ENCODE peak calls at places on chromosome 13, in four cellular contexts. One of them, this sample, is unnamed.

GRCh38 chr13:64716936-64717335 is 2513.2 kb downstream of the PCDH9 start:
- DNase-seq in T-helper 1 cell: no peak
- DNase-seq in naive thymus-derived CD4-positive, alpha-beta T cell: no peak
- DNase-seq in activated B cell treated with CpG ODN at 0.5 μM for 24 hours: no peak
- DNase-seq in this sample: no peak

GRCh38 chr13:75482820-75483079 is 781 bp upstream of the TBC1D4 start:
- DNase-seq in activated B cell treated with CpG ODN at 0.5 μM for 24 hours: no peak
- DNase-seq in T-helper 1 cell: no peak
- DNase-seq in naive thymus-derived CD4-positive, alpha-beta T cell: no peak
- DNase-seq in this sample: no peak

GRCh38 chr13:35871561-35871960 is 259.6 kb downstream of the DCLK1 start:
- DNase-seq in activated B cell treated with CpG ODN at 0.5 μM for 24 hours: no peak
- DNase-seq in T-helper 1 cell: no peak
- DNase-seq in naive thymus-derived CD4-positive, alpha-beta T cell: no peak
- DNase-seq in this sample: no peak

GRCh38 chr13:110506859-110507566 is 54.5 kb downstream of the RAB20 start:
- DNase-seq in T-helper 1 cell: no peak
- DNase-seq in naive thymus-derived CD4-positive, alpha-beta T cell: no peak
- DNase-seq in activated B cell treated with CpG ODN at 0.5 μM for 24 hours: no peak
- DNase-seq in this sample: no peak

GRCh38 chr13:113837554-113838355 is 26.1 kb downstream of the GAS6 start:
- DNase-seq in naive thymus-derived CD4-positive, alpha-beta T cell: no peak
- DNase-seq in T-helper 1 cell: no peak
- DNase-seq in activated B cell treated with CpG ODN at 0.5 μM for 24 hours: no peak
- DNase-seq in this sample: peak

GRCh38 chr13:27406178-27406939 is 18.1 kb upstream of the GTF3A start:
- DNase-seq in T-helper 1 cell: no peak
- DNase-seq in naive thymus-derived CD4-positive, alpha-beta T cell: peak
- DNase-seq in activated B cell treated with CpG ODN at 0.5 μM for 24 hours: no peak
- DNase-seq in this sample: peak

GRCh38 chr13:105773887-105774538 is 761.4 kb downstream of the EFNB2 start:
- DNase-seq in naive thymus-derived CD4-positive, alpha-beta T cell: no peak
- DNase-seq in T-helper 1 cell: no peak
- DNase-seq in activated B cell treated with CpG ODN at 0.5 μM for 24 hours: no peak
- DNase-seq in this sample: peak

GRCh38 chr13:99434258-99434788 is 66.9 kb upstream of the TM9SF2 start:
- DNase-seq in T-helper 1 cell: peak
- DNase-seq in naive thymus-derived CD4-positive, alpha-beta T cell: peak
- DNase-seq in activated B cell treated with CpG ODN at 0.5 μM for 24 hours: no peak
- DNase-seq in this sample: no peak